ENCODE peak calls at places on chromosomes 12 and 14, in ten cellular contexts. S is pancreas, R is coronary artery, Y is GM13977, C is GM20000, P is fibroblast of mammary gland, M is fibroblast of the aortic adventitia, Z is body of pancreas, D is MCF 10A, L is HepG2. G is an unnamed sample.

GRCh38 chr12:32198555-32198954 is 91.9 kb downstream of the BICD1 start:
- DNase-seq in S (no peak), R (no peak), Y (no peak), C (no peak), P (peak), M (no peak), Z (no peak), D (peak), L (no peak), G (no peak)

GRCh38 chr12:93336344-93336743 is 41.4 kb upstream of the NUDT4 start:
- DNase-seq in S (no peak), R (no peak), Y (no peak), C (no peak), P (peak), M (peak), Z (no peak), D (no peak), L (peak), G (no peak)

GRCh38 chr14:41285193-41285748 is 321.4 kb upstream of the LRFN5 start:
- DNase-seq in S (no peak), R (no peak), Y (no peak), C (no peak), P (peak), M (peak), Z (peak), D (peak), L (peak), G (no peak)

GRCh38 chr12:49537231-49537708 is 1.6 kb upstream of the KCNH3 start:
- DNase-seq in S (no peak), R (peak), Y (peak), C (no peak), P (no peak), M (no peak), Z (no peak), D (no peak), L (no peak), G (no peak)

GRCh38 chr14:96102071-96102856 is 63.1 kb downstream of the C14orf132 start:
- DNase-seq in S (no peak), R (no peak), Y (no peak), C (no peak), P (no peak), M (peak), Z (no peak), D (no peak), L (no peak), G (no peak)

GRCh38 chr12:6620137-6620884 is 13.1 kb upstream of the CHD4 start:
- DNase-seq in S (peak), R (no peak), Y (peak), C (no peak), P (peak), M (peak), Z (peak), D (no peak), L (no peak), G (no peak)

GRCh38 chr12:100669922-100670321 is 96.4 kb downstream of the GAS2L3 start:
- DNase-seq in S (no peak), R (no peak), Y (no peak), C (no peak), P (no peak), M (no peak), Z (no peak), D (no peak), L (no peak), G (no peak)

GRCh38 chr12:121789800-121790748 is 3.4 kb downstream of the RHOF start:
- DNase-seq in S (peak), R (no peak), Y (peak), C (peak), P (no peak), M (no peak), Z (peak), D (peak), L (no peak), G (peak)

GRCh38 chr12:64840129-64840528 is 15.7 kb downstream of the TBC1D30 start:
- DNase-seq in S (no peak), R (no peak), Y (no peak), C (no peak), P (no peak), M (no peak), Z (no peak), D (no peak), L (no peak), G (no peak)

GRCh38 chr12:72274926-72275325 is 2.8 kb downstream of the TRHDE start:
- DNase-seq in S (peak), R (no peak), Y (no peak), C (peak), P (peak), M (peak), Z (peak), D (peak), L (peak), G (no peak)

GRCh38 chr12:113088971-113089756 is 32.6 kb downstream of the DTX1 start:
- DNase-seq in S (no peak), R (no peak), Y (peak), C (peak), P (no peak), M (no peak), Z (no peak), D (no peak), L (no peak), G (peak)

GRCh38 chr14:91089958-91090535 is 23.8 kb upstream of the DGLUCY start:
- DNase-seq in S (no peak), R (no peak), Y (no peak), C (no peak), P (no peak), M (no peak), Z (no peak), D (no peak), L (no peak), G (no peak)

GRCh38 chr12:19624401-19624930 is 185.2 kb downstream of the AEBP2 start:
- DNase-seq in S (no peak), R (no peak), Y (no peak), C (no peak), P (no peak), M (no peak), Z (no peak), D (no peak), L (no peak), G (no peak)

GRCh38 chr14:55170526-55170925 is 20.9 kb downstream of the DLGAP5 start:
- DNase-seq in S (no peak), R (no peak), Y (no peak), C (no peak), P (no peak), M (no peak), Z (no peak), D (no peak), L (no peak), G (no peak)

GRCh38 chr14:105481886-105482454 is 4.7 kb upstream of the CRIP1 start:
- DNase-seq in S (peak), R (peak), Y (peak), C (peak), P (peak), M (peak), Z (peak), D (peak), L (peak), G (peak)
- TF ChIP-seq CTCF in S (no peak), R (no peak), Y (peak), C (no peak), P (no peak), M (no peak), Z (peak), D (no peak), L (peak), G (no peak)

GRCh38 chr14:77654001-77654431 is 37.6 kb upstream of the SPTLC2 start:
- DNase-seq in S (no peak), R (no peak), Y (no peak), C (no peak), P (no peak), M (no peak), Z (no peak), D (no peak), L (no peak), G (no peak)

GRCh38 chr14:77648520-77649200 is 32.2 kb upstream of the SPTLC2 start:
- DNase-seq in S (no peak), R (no peak), Y (no peak), C (no peak), P (no peak), M (no peak), Z (no peak), D (no peak), L (no peak), G (no peak)

GRCh38 chr14:77657244-77657643 is 40.8 kb upstream of the SPTLC2 start:
- DNase-seq in S (no peak), R (no peak), Y (no peak), C (no peak), P (no peak), M (no peak), Z (no peak), D (no peak), L (no peak), G (no peak)

GRCh38 chr14:77649326-77649725 is 32.9 kb upstream of the SPTLC2 start:
- DNase-seq in S (no peak), R (no peak), Y (no peak), C (no peak), P (peak), M (peak), Z (no peak), D (no peak), L (no peak), G (no peak)

DNA sequence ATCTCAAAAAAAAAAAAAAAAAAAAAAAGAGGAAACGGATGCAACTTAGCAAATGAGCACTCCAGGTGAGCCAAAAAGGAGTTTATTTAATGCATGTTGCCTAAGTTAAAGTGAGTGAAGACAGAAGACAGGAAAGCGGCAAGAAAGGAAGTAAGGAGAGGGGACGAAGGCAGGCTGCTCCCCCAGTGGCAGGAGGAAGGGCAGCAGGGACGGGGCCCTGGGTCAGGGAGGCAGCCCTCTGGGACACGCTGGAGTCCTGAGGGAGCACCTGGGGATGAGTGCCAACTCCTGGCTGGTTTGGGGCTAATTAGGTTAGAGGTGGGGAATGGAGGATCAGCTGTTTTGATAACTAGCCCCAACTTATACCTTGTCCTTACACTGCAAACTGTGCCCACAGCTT is 37.0 kb upstream of the SPTLC2 start:
- DNase-seq in S (no peak), R (no peak), Y (no peak), C (no peak), P (no peak), M (no peak), Z (no peak), D (no peak), L (no peak), G (peak)
- TF ChIP-seq CTCF in S (no peak), R (no peak), Y (peak), C (no peak), P (peak), M (peak), Z (no peak), D (no peak), L (peak), G (peak)

DNA sequence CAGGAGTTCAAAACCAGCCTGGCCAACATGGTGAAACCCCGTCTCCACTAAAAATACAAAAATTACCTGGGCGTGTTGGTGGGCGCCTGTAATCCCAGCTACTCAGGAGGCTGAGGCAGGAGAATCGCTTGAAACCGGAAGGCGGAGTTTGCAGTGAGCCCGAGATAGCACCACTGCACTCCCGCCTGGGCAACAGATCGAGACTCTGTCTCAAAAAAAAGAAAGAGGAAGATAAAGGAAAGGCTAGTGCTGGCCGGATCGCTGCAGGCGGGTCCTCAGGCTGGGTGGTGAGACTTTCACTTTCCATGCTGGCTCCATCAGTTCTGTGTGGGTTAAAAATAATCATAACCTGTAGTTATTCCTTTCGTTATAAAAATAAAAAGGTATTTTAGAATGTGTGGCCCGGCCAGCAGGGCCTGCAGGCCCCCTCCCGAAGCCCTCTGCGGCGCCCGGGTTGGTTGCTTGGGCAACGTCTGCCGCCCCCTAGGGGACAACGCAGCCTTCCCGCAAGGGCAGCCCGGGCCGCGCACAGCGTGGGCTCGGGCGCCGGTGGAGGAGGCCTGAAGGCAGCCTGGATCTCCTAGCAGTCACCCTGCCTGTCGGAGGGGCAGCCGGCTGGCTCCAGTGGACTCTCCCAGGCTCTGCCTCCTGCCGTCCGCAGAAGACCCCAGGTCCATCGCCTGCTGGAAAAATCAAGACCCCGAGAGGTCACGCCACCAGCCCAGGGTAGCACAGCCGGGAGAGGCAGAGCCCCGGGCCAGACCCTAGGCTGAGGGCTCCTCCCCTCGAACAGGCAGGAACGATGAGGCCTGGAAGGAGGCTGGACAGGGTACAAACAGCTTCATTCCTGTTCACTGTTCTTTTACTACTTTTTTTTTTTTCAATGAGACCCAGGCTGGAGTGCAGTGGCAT is 5.0 kb upstream of the SLC25A47 start:
- DNase-seq in S (peak), R (no peak), Y (peak), C (peak), P (peak), M (peak), Z (peak), D (no peak), L (no peak), G (peak)
- TF ChIP-seq CTCF in S (peak), R (peak), Y (peak), C (peak), P (peak), M (peak), Z (peak), D (peak), L (peak), G (peak)

GRCh38 chr12:13079440-13079906 is 24.0 kb downstream of the GSG1 start:
- DNase-seq in S (no peak), R (no peak), Y (no peak), C (no peak), P (no peak), M (no peak), Z (no peak), D (no peak), L (peak), G (no peak)
- TF ChIP-seq CTCF in S (no peak), R (no peak), Y (no peak), C (no peak), P (no peak), M (no peak), Z (no peak), D (no peak), L (peak), G (no peak)